ENCODE peak calls at places on chromosomes 3 and 15, in eight cellular contexts. K, N, X, A, O, F, Y and Z are unnamed samples.

GRCh38 chr3:148943531-148944200 is 47.7 kb upstream of the GYG1 start:
- DNase-seq in K (peak; percentile 97), N (peak; percentile 58), X (peak; percentile 94), A (no peak), O (peak; percentile 73), F (no peak), Y (no peak), Z (no peak)

GRCh38 chr15:39589193-39589814 is 8.4 kb downstream of the THBS1 start:
- DNase-seq in K (no peak), N (no peak), X (no peak), A (no peak), O (no peak), F (no peak), Y (no peak), Z (no peak)

GRCh38 chr3:67017211-67017610 is 19.1 kb downstream of the KBTBD8 start:
- DNase-seq in K (no peak), N (no peak), X (no peak), A (no peak), O (no peak), F (no peak), Y (no peak), Z (no peak)

GRCh38 chr15:34341922-34342736 is 807 bp downstream of the NOP10 start:
- DNase-seq in K (no peak), N (no peak), X (no peak), A (no peak), O (no peak), F (no peak), Y (no peak), Z (no peak)

GRCh38 chr3:14876942-14877341 is 58.2 kb downstream of the FGD5 start:
- DNase-seq in K (no peak), N (no peak), X (peak; percentile 57), A (no peak), O (no peak), F (peak; percentile 54), Y (no peak), Z (peak; percentile 88)

GRCh38 chr3:44175070-44175469 is 66.6 kb upstream of the TOPAZ1 start:
- DNase-seq in K (no peak), N (no peak), X (no peak), A (no peak), O (no peak), F (no peak), Y (no peak), Z (no peak)

GRCh38 chr3:134239538-134239937 is 11.1 kb downstream of the RYK start:
- DNase-seq in K (no peak), N (no peak), X (no peak), A (no peak), O (no peak), F (no peak), Y (no peak), Z (no peak)

GRCh38 chr3:136952292-136952691 is 5.5 kb upstream of the IL20RB start:
- DNase-seq in K (no peak), N (no peak), X (no peak), A (no peak), O (no peak), F (no peak), Y (no peak), Z (no peak)

GRCh38 chr3:127718916-127719290 is 46.2 kb downstream of the ABTB1 start:
- DNase-seq in K (no peak), N (no peak), X (no peak), A (no peak), O (no peak), F (no peak), Y (no peak), Z (peak; percentile 39)